ENCODE peak calls at places on chromosomes 2 and 18, in seven cellular contexts. One of them, this sample, is unnamed.

GRCh38 chr2:233250568-233250967 is 905 bp upstream of the ATG16L1 start:
- DNase-seq in AG09309: no peak
- DNase-seq in GM12864: no peak
- DNase-seq in left ventricle myocardium inferior: no peak
- DNase-seq in body of pancreas: no peak
- DNase-seq in fibroblast of the aortic adventitia: no peak
- DNase-seq in lower lobe of right lung: no peak
- DNase-seq in this sample: no peak

GRCh38 chr2:189192766-189193165 is 13.2 kb upstream of the COL5A2 start:
- DNase-seq in AG09309: no peak
- DNase-seq in GM12864: no peak
- DNase-seq in left ventricle myocardium inferior: no peak
- DNase-seq in body of pancreas: no peak
- DNase-seq in fibroblast of the aortic adventitia: no peak
- DNase-seq in lower lobe of right lung: no peak
- DNase-seq in this sample: no peak

GRCh38 chr2:215507836-215508235 is 72.0 kb upstream of the FN1 start:
- DNase-seq in AG09309: no peak
- DNase-seq in GM12864: no peak
- DNase-seq in left ventricle myocardium inferior: no peak
- DNase-seq in body of pancreas: no peak
- DNase-seq in fibroblast of the aortic adventitia: no peak
- DNase-seq in lower lobe of right lung: no peak
- DNase-seq in this sample: no peak

GRCh38 chr2:8141079-8141762 is 540.6 kb upstream of the ID2 start:
- DNase-seq in AG09309: no peak
- DNase-seq in GM12864: no peak
- DNase-seq in left ventricle myocardium inferior: no peak
- DNase-seq in body of pancreas: no peak
- DNase-seq in fibroblast of the aortic adventitia: no peak
- DNase-seq in lower lobe of right lung: no peak
- DNase-seq in this sample: no peak

GRCh38 chr18:68861365-68861764 is 63.5 kb downstream of the CCDC102B start:
- DNase-seq in AG09309: no peak
- DNase-seq in GM12864: no peak
- DNase-seq in left ventricle myocardium inferior: no peak
- DNase-seq in body of pancreas: no peak
- DNase-seq in fibroblast of the aortic adventitia: no peak
- DNase-seq in lower lobe of right lung: no peak
- DNase-seq in this sample: no peak

GRCh38 chr2:22536131-22536530 is 848.8 kb upstream of the KLHL29 start:
- DNase-seq in AG09309: no peak
- DNase-seq in GM12864: no peak
- DNase-seq in left ventricle myocardium inferior: no peak
- DNase-seq in body of pancreas: no peak
- DNase-seq in fibroblast of the aortic adventitia: no peak
- DNase-seq in lower lobe of right lung: no peak
- DNase-seq in this sample: no peak

GRCh38 chr2:232411901-232412629 is 5.4 kb downstream of the ALPG start:
- DNase-seq in AG09309: no peak
- DNase-seq in GM12864: no peak
- DNase-seq in left ventricle myocardium inferior: no peak
- DNase-seq in body of pancreas: no peak
- DNase-seq in fibroblast of the aortic adventitia: no peak
- DNase-seq in lower lobe of right lung: peak; percentile 18
- DNase-seq in this sample: no peak

GRCh38 chr2:105814291-105814940 is 69.7 kb downstream of the NCK2 start:
- DNase-seq in AG09309: no peak
- DNase-seq in GM12864: no peak
- DNase-seq in left ventricle myocardium inferior: no peak
- DNase-seq in body of pancreas: no peak
- DNase-seq in fibroblast of the aortic adventitia: peak; percentile 30
- DNase-seq in lower lobe of right lung: no peak
- DNase-seq in this sample: no peak

GRCh38 chr2:174753038-174753633 is 11.1 kb downstream of the CHRNA1 start:
- DNase-seq in AG09309: no peak
- DNase-seq in GM12864: peak; percentile 38
- DNase-seq in left ventricle myocardium inferior: no peak
- DNase-seq in body of pancreas: no peak
- DNase-seq in fibroblast of the aortic adventitia: no peak
- DNase-seq in lower lobe of right lung: no peak
- DNase-seq in this sample: no peak

GRCh38 chr2:26904839-26905238 is 56.9 kb downstream of the DPYSL5 start:
- DNase-seq in AG09309: no peak
- DNase-seq in GM12864: no peak
- DNase-seq in left ventricle myocardium inferior: no peak
- DNase-seq in body of pancreas: no peak
- DNase-seq in fibroblast of the aortic adventitia: no peak
- DNase-seq in lower lobe of right lung: no peak
- DNase-seq in this sample: no peak

GRCh38 chr2:65061146-65061909 is 5.1 kb downstream of the CEP68 start:
- DNase-seq in AG09309: no peak
- DNase-seq in GM12864: no peak
- DNase-seq in left ventricle myocardium inferior: no peak
- DNase-seq in body of pancreas: peak; percentile 60
- DNase-seq in fibroblast of the aortic adventitia: no peak
- DNase-seq in lower lobe of right lung: no peak
- DNase-seq in this sample: no peak

GRCh38 chr2:128367601-128368359 is 49.1 kb upstream of the HS6ST1 start:
- DNase-seq in AG09309: no peak
- DNase-seq in GM12864: no peak
- DNase-seq in left ventricle myocardium inferior: no peak
- DNase-seq in body of pancreas: no peak
- DNase-seq in fibroblast of the aortic adventitia: no peak
- DNase-seq in lower lobe of right lung: no peak
- DNase-seq in this sample: no peak

GRCh38 chr2:16249269-16250055 is 309.1 kb downstream of the MYCN start:
- DNase-seq in AG09309: no peak
- DNase-seq in GM12864: no peak
- DNase-seq in left ventricle myocardium inferior: no peak
- DNase-seq in body of pancreas: no peak
- DNase-seq in fibroblast of the aortic adventitia: no peak
- DNase-seq in lower lobe of right lung: no peak
- DNase-seq in this sample: no peak

GRCh38 chr18:22335644-22336275 is 82.0 kb downstream of the CTAGE1 start:
- DNase-seq in AG09309: no peak
- DNase-seq in GM12864: no peak
- DNase-seq in left ventricle myocardium inferior: no peak
- DNase-seq in body of pancreas: no peak
- DNase-seq in fibroblast of the aortic adventitia: no peak
- DNase-seq in lower lobe of right lung: no peak
- DNase-seq in this sample: no peak

GRCh38 chr18:37253424-37254255 is 312.0 kb downstream of the CELF4 start:
- DNase-seq in AG09309: no peak
- DNase-seq in GM12864: no peak
- DNase-seq in left ventricle myocardium inferior: no peak
- DNase-seq in body of pancreas: peak; percentile 60
- DNase-seq in fibroblast of the aortic adventitia: no peak
- DNase-seq in lower lobe of right lung: peak; percentile 52
- DNase-seq in this sample: no peak

GRCh38 chr2:65392609-65393008 is 39.8 kb downstream of the SPRED2 start:
- DNase-seq in AG09309: no peak
- DNase-seq in GM12864: no peak
- DNase-seq in left ventricle myocardium inferior: no peak
- DNase-seq in body of pancreas: no peak
- DNase-seq in fibroblast of the aortic adventitia: no peak
- DNase-seq in lower lobe of right lung: no peak
- DNase-seq in this sample: no peak

GRCh38 chr2:817616-818015 is 133.0 kb upstream of the SNTG2 start:
- DNase-seq in AG09309: no peak
- DNase-seq in GM12864: no peak
- DNase-seq in left ventricle myocardium inferior: no peak
- DNase-seq in body of pancreas: no peak
- DNase-seq in fibroblast of the aortic adventitia: no peak
- DNase-seq in lower lobe of right lung: no peak
- DNase-seq in this sample: no peak

GRCh38 chr2:191051825-191052778 is 38.1 kb upstream of the STAT1 start:
- DNase-seq in AG09309: peak; percentile 59
- DNase-seq in GM12864: no peak
- DNase-seq in left ventricle myocardium inferior: no peak
- DNase-seq in body of pancreas: no peak
- DNase-seq in fibroblast of the aortic adventitia: peak; percentile 82
- DNase-seq in lower lobe of right lung: no peak
- DNase-seq in this sample: no peak

GRCh38 chr2:191030521-191031154 is 16.7 kb upstream of the STAT1 start:
- DNase-seq in AG09309: no peak
- DNase-seq in GM12864: no peak
- DNase-seq in left ventricle myocardium inferior: no peak
- DNase-seq in body of pancreas: no peak
- DNase-seq in fibroblast of the aortic adventitia: peak; percentile 69
- DNase-seq in lower lobe of right lung: no peak
- DNase-seq in this sample: no peak

DNA sequence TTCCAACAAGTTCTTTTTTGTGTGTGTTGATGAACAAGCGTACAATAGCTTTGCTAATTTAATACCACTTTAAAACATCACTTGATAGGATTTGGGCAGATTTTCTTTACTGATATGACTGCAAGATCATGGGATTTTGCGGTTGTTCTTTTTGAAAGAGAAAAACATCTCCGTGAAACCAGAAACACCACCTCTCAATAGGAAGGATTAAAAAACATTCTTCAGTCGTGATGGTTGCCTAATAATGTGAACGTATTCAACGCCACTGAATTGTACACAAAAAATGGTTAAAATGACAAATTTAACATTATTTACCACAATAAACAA is 19.3 kb downstream of the RBMS1 start:
- DNase-seq in AG09309: no peak
- DNase-seq in GM12864: no peak
- DNase-seq in left ventricle myocardium inferior: no peak
- DNase-seq in body of pancreas: no peak
- DNase-seq in fibroblast of the aortic adventitia: no peak
- DNase-seq in lower lobe of right lung: no peak
- DNase-seq in this sample: no peak
- H3K4me3 ChIP-seq in AG09309: no peak overlapping the region
- H3K4me3 ChIP-seq in GM12864: no peak overlapping the region
- H3K4me3 ChIP-seq in left ventricle myocardium inferior: no peak overlapping the region
- H3K4me3 ChIP-seq in body of pancreas: no peak overlapping the region
- H3K4me3 ChIP-seq in fibroblast of the aortic adventitia: no peak overlapping the region
- H3K4me3 ChIP-seq in lower lobe of right lung: no peak overlapping the region
- H3K4me3 ChIP-seq in this sample: no peak overlapping the region

GRCh38 chr2:181656450-181657261 is at the start of gene CERKL:
- DNase-seq in AG09309: no peak
- DNase-seq in GM12864: no peak
- DNase-seq in left ventricle myocardium inferior: peak; percentile 27
- DNase-seq in body of pancreas: peak; percentile 41
- DNase-seq in fibroblast of the aortic adventitia: peak; percentile 7
- DNase-seq in lower lobe of right lung: peak; percentile 69
- DNase-seq in this sample: no peak
- H3K4me3 ChIP-seq in AG09309: peak within 1 kb of the TSS; percentile 57
- H3K4me3 ChIP-seq in GM12864: peak within 1 kb of the TSS; percentile 33
- H3K4me3 ChIP-seq in left ventricle myocardium inferior: peak within 1 kb of the TSS; percentile 68
- H3K4me3 ChIP-seq in body of pancreas: no peak within 1 kb of the TSS
- H3K4me3 ChIP-seq in fibroblast of the aortic adventitia: peak within 1 kb of the TSS; percentile 59
- H3K4me3 ChIP-seq in lower lobe of right lung: peak within 1 kb of the TSS; percentile 66
- H3K4me3 ChIP-seq in this sample: peak within 1 kb of the TSS; percentile 57

DNA sequence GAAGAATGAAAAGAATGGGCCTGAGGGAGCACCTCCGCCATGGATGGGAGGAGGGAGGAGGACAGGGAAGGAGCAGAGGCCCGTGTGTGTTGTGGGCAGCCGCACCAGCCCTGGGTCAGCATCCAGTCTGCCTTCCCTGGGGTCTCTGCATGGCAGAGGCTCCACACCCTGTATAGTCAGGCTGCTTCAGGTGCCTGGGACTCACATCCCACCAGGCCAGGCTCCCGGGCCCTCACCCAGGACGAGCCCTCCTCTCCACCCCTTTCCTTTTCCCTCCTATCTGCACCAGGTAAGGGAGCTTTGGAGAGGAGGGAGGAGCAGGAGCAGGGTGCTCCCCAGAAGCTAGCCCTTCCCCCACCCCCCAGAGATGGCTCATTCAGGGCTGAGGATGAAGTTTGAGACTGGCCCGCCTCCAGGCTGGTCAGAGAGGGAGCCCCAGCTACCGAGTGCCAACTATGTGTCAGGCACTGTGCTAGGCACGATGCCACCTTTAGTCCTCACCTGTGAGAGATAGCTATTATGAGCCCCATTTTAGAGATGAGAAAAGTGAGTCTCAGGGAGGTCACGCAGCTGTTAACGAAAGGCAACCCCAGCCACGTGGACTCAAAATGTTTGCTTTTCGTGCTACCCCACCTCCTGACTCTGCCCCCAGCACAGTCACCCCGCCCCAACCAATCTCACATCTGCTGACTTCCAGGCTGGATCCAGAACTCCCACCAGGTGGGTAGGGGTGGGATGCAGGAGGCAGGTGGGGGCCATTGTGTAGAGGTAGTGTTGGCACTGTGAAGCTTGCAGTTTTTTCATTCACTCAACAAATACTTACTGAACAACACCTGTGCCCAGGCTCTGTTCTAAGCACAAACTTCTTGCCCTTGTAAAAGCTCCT is 242.1 kb downstream of the DYSF start:
- DNase-seq in AG09309: no peak
- DNase-seq in GM12864: no peak
- DNase-seq in left ventricle myocardium inferior: no peak
- DNase-seq in body of pancreas: no peak
- DNase-seq in fibroblast of the aortic adventitia: no peak
- DNase-seq in lower lobe of right lung: no peak
- DNase-seq in this sample: no peak
- H3K4me3 ChIP-seq in AG09309: no peak overlapping the region
- H3K4me3 ChIP-seq in GM12864: no peak overlapping the region
- H3K4me3 ChIP-seq in left ventricle myocardium inferior: no peak overlapping the region
- H3K4me3 ChIP-seq in body of pancreas: no peak overlapping the region
- H3K4me3 ChIP-seq in fibroblast of the aortic adventitia: no peak overlapping the region
- H3K4me3 ChIP-seq in lower lobe of right lung: no peak overlapping the region
- H3K4me3 ChIP-seq in this sample: no peak overlapping the region

GRCh38 chr2:240604291-240604938 is 17.9 kb downstream of the CAPN10 start:
- DNase-seq in AG09309: no peak
- DNase-seq in GM12864: no peak
- DNase-seq in left ventricle myocardium inferior: peak; percentile 74
- DNase-seq in body of pancreas: peak; percentile 73
- DNase-seq in fibroblast of the aortic adventitia: peak; percentile 27
- DNase-seq in lower lobe of right lung: peak; percentile 89
- DNase-seq in this sample: no peak
- H3K4me3 ChIP-seq in AG09309: no peak overlapping the region
- H3K4me3 ChIP-seq in GM12864: no peak overlapping the region
- H3K4me3 ChIP-seq in left ventricle myocardium inferior: no peak overlapping the region
- H3K4me3 ChIP-seq in body of pancreas: no peak overlapping the region
- H3K4me3 ChIP-seq in fibroblast of the aortic adventitia: no peak overlapping the region
- H3K4me3 ChIP-seq in lower lobe of right lung: no peak overlapping the region
- H3K4me3 ChIP-seq in this sample: no peak overlapping the region

DNA sequence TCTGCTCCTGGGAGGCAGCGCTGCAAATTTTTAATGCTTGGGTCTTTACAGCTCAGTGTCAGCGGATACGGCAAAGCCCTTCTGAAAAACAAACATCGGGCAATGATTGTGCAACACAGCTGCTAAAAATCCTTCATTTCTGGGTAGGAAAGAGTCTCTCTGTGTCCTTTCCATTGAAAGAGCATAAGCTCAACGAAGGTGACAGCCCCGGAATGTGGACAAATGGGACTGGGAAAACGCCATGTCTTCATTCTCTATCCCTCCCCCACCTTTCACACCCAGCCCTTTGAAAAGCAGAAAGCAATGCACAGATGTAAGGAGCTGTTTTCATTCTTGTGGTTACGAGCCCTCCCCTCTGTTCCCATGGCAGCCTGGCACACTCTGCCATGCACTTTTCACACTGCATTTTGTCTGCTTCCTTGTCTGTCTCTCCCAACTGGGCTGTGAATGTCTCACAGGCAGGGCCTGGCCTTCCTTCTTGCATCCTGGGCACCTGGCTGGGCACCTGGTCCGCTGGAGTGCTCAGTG is 16.1 kb downstream of the TMEM177 start:
- DNase-seq in AG09309: no peak
- DNase-seq in GM12864: no peak
- DNase-seq in left ventricle myocardium inferior: no peak
- DNase-seq in body of pancreas: peak; percentile 25
- DNase-seq in fibroblast of the aortic adventitia: peak; percentile 48
- DNase-seq in lower lobe of right lung: no peak
- DNase-seq in this sample: peak; percentile 31
- H3K4me3 ChIP-seq in AG09309: no peak overlapping the region
- H3K4me3 ChIP-seq in GM12864: no peak overlapping the region
- H3K4me3 ChIP-seq in left ventricle myocardium inferior: no peak overlapping the region
- H3K4me3 ChIP-seq in body of pancreas: no peak overlapping the region
- H3K4me3 ChIP-seq in fibroblast of the aortic adventitia: no peak overlapping the region
- H3K4me3 ChIP-seq in lower lobe of right lung: peak overlapping the region; percentile 12
- H3K4me3 ChIP-seq in this sample: no peak overlapping the region

This sample was measured in skeletal muscle cell.